ENCODE peak calls at places on chromosomes 4 and X, in nine cellular contexts. R, X, D, P, J, C, N, U and K are unnamed samples.

GRCh38 chr4:177047070-177047850 is 254.5 kb upstream of the VEGFC start:
- DNase-seq in R (peak), X (peak), D (no peak), P (peak), J (peak), C (peak), N (peak), U (peak), K (peak)

GRCh38 chr4:37999000-37999745 is 39.0 kb downstream of the PTTG2 start:
- DNase-seq in R (no peak), X (no peak), D (no peak), P (peak), J (no peak), C (no peak), N (no peak), U (no peak), K (no peak)

GRCh38 chr4:153758136-153758535 is 1.7 kb downstream of the RNF175 start:
- DNase-seq in R (no peak), X (no peak), D (no peak), P (no peak), J (no peak), C (no peak), N (no peak), U (no peak), K (no peak)

GRCh38 chr4:105149771-105150170 is 3.1 kb downstream of the TET2 start:
- DNase-seq in R (no peak), X (no peak), D (no peak), P (no peak), J (no peak), C (no peak), N (no peak), U (no peak), K (no peak)

GRCh38 chr4:117417856-117418255 is 332.5 kb upstream of the TRAM1L1 start:
- DNase-seq in R (peak), X (no peak), D (no peak), P (no peak), J (no peak), C (no peak), N (no peak), U (no peak), K (no peak)

GRCh38 chrX:20080277-20080676 is 36.4 kb downstream of the MAP7D2 start:
- DNase-seq in R (no peak), X (no peak), D (no peak), P (no peak), J (no peak), C (no peak), N (no peak), U (no peak), K (no peak)

GRCh38 chrX:79161655-79162054 is 17.2 kb downstream of the GPR174 start:
- DNase-seq in R (no peak), X (no peak), D (no peak), P (peak), J (no peak), C (no peak), N (peak), U (no peak), K (no peak)

GRCh38 chr4:69497081-69497480 is 1.4 kb upstream of the UGT2B4 start:
- DNase-seq in R (no peak), X (no peak), D (no peak), P (no peak), J (no peak), C (no peak), N (no peak), U (no peak), K (no peak)

GRCh38 chrX:139750390-139750789 is 42.4 kb upstream of the MCF2 start:
- DNase-seq in R (peak), X (peak), D (no peak), P (no peak), J (no peak), C (no peak), N (no peak), U (no peak), K (no peak)

GRCh38 chr4:48792348-48793006 is 12.4 kb upstream of the FRYL start:
- DNase-seq in R (no peak), X (no peak), D (no peak), P (peak), J (no peak), C (no peak), N (peak), U (no peak), K (no peak)

GRCh38 chr4:118344801-118345200 is 8.0 kb downstream of the PRSS12 start:
- DNase-seq in R (no peak), X (no peak), D (no peak), P (no peak), J (no peak), C (no peak), N (no peak), U (no peak), K (no peak)

GRCh38 chrX:107454302-107454701 is 4.8 kb downstream of the FRMPD3 start:
- DNase-seq in R (peak), X (no peak), D (no peak), P (peak), J (no peak), C (no peak), N (peak), U (no peak), K (peak)

GRCh38 chrX:48558270-48558669 is 16.0 kb upstream of the RBM3 start:
- DNase-seq in R (peak), X (peak), D (no peak), P (no peak), J (no peak), C (peak), N (no peak), U (no peak), K (no peak)

GRCh38 chr4:181254771-181255170 is 988.4 kb upstream of the TENM3 start:
- DNase-seq in R (no peak), X (no peak), D (no peak), P (no peak), J (no peak), C (no peak), N (no peak), U (no peak), K (no peak)

GRCh38 chr4:926538-926937 is 5.6 kb downstream of the GAK start:
- DNase-seq in R (no peak), X (no peak), D (no peak), P (no peak), J (peak), C (no peak), N (no peak), U (no peak), K (no peak)

GRCh38 chr4:78529569-78530209 is 21.9 kb upstream of the ANXA3 start:
- DNase-seq in R (peak), X (peak), D (no peak), P (no peak), J (no peak), C (no peak), N (no peak), U (no peak), K (no peak)

GRCh38 chrX:111168314-111168713 is 72.3 kb downstream of the PAK3 start:
- DNase-seq in R (peak), X (peak), D (no peak), P (peak), J (no peak), C (no peak), N (no peak), U (peak), K (no peak)

GRCh38 chr4:179164642-179165338 is 1722.6 kb upstream of the AGA start:
- DNase-seq in R (no peak), X (no peak), D (no peak), P (no peak), J (no peak), C (no peak), N (no peak), U (no peak), K (no peak)

GRCh38 chr4:142326181-142326580 is 519.9 kb downstream of the INPP4B start:
- DNase-seq in R (no peak), X (no peak), D (no peak), P (no peak), J (no peak), C (no peak), N (no peak), U (no peak), K (no peak)

GRCh38 chr4:4326136-4326535 is 36.1 kb downstream of the ZBTB49 start:
- DNase-seq in R (no peak), X (no peak), D (no peak), P (no peak), J (no peak), C (no peak), N (no peak), U (no peak), K (no peak)

GRCh38 chr4:3640587-3640962 is 108.4 kb upstream of the LRPAP1 start:
- DNase-seq in R (peak), X (peak), D (no peak), P (no peak), J (no peak), C (no peak), N (no peak), U (no peak), K (no peak)

GRCh38 chr4:82491251-82491960 is 61.0 kb downstream of the ENOPH1 start:
- DNase-seq in R (no peak), X (no peak), D (no peak), P (no peak), J (no peak), C (no peak), N (no peak), U (peak), K (no peak)

GRCh38 chr4:183996868-183997267 is 91.8 kb downstream of the STOX2 start:
- DNase-seq in R (peak), X (peak), D (no peak), P (no peak), J (no peak), C (peak), N (no peak), U (no peak), K (no peak)

GRCh38 chr4:67437974-67438713 is 107.2 kb downstream of the CENPC start:
- DNase-seq in R (peak), X (peak), D (no peak), P (no peak), J (no peak), C (no peak), N (no peak), U (no peak), K (no peak)

GRCh38 chr4:143381171-143382118 is 44.8 kb downstream of the GAB1 start:
- DNase-seq in R (peak), X (peak), D (peak), P (no peak), J (no peak), C (peak), N (no peak), U (no peak), K (peak)

GRCh38 chrX:10447577-10448214 is 172.7 kb downstream of the MID1 start:
- DNase-seq in R (peak), X (peak), D (no peak), P (no peak), J (no peak), C (peak), N (no peak), U (no peak), K (peak)

GRCh38 chr4:154124539-154125255 is 335.8 kb upstream of the SFRP2 start:
- DNase-seq in R (peak), X (peak), D (no peak), P (no peak), J (no peak), C (no peak), N (no peak), U (no peak), K (no peak)

GRCh38 chr4:32106767-32107166 is 1386.6 kb downstream of the PCDH7 start:
- DNase-seq in R (no peak), X (no peak), D (no peak), P (no peak), J (no peak), C (no peak), N (no peak), U (no peak), K (no peak)

GRCh38 chrX:1295550-1295949 is 26.9 kb downstream of the CSF2RA start:
- DNase-seq in R (no peak), X (no peak), D (no peak), P (no peak), J (no peak), C (no peak), N (no peak), U (no peak), K (no peak)

GRCh38 chr4:95358320-95358889 is 190.4 kb downstream of the UNC5C start:
- DNase-seq in R (no peak), X (no peak), D (no peak), P (no peak), J (no peak), C (no peak), N (no peak), U (no peak), K (no peak)

GRCh38 chrX:98371994-98372393 is 1488.3 kb downstream of the RPA4 start:
- DNase-seq in R (no peak), X (no peak), D (no peak), P (no peak), J (no peak), C (no peak), N (no peak), U (no peak), K (no peak)

GRCh38 chr4:3824521-3825270 is 58.5 kb downstream of the ADRA2C start:
- DNase-seq in R (no peak), X (no peak), D (no peak), P (no peak), J (no peak), C (no peak), N (no peak), U (no peak), K (no peak)

GRCh38 chr4:115851918-115852766 is 738.7 kb upstream of the NDST4 start:
- DNase-seq in R (no peak), X (peak), D (no peak), P (peak), J (peak), C (peak), N (peak), U (peak), K (peak)

GRCh38 chrX:111823068-111823467 is 52.9 kb upstream of the TRPC5OS start:
- DNase-seq in R (peak), X (peak), D (no peak), P (peak), J (peak), C (no peak), N (peak), U (no peak), K (peak)

GRCh38 chrX:19342331-19342906 is 1.3 kb upstream of the PDHA1 start:
- DNase-seq in R (peak), X (no peak), D (no peak), P (no peak), J (no peak), C (no peak), N (no peak), U (no peak), K (no peak)

GRCh38 chr4:97942137-97942536 is 201.1 kb downstream of the STPG2 start:
- DNase-seq in R (no peak), X (no peak), D (no peak), P (no peak), J (no peak), C (no peak), N (no peak), U (no peak), K (no peak)

GRCh38 chrX:29940750-29941149 is 274.6 kb upstream of the MAGEB2 start:
- DNase-seq in R (no peak), X (no peak), D (no peak), P (no peak), J (no peak), C (no peak), N (no peak), U (no peak), K (no peak)

GRCh38 chrX:9148626-9149385 is 114.9 kb upstream of the FAM9B start:
- DNase-seq in R (peak), X (peak), D (no peak), P (no peak), J (no peak), C (peak), N (no peak), U (no peak), K (no peak)